ENCODE peak calls at places on chromosomes 11 and 22, in four cellular contexts. M is NCI-H1436, G is choroid plexus epithelial cell, K is T-helper 1 cell. I is an unnamed sample.

GRCh38 chr11:15897211-15897960 is 459.0 kb downstream of the SOX6 start:
- DNase-seq in M (no peak), G (peak), K (no peak), I (no peak)

GRCh38 chr11:58675344-58676155 is 53.1 kb downstream of the CNTF start:
- DNase-seq in M (peak), G (peak), K (peak), I (peak)

GRCh38 chr11:64538501-64538951 is 52.5 kb upstream of the SLC22A12 start:
- DNase-seq in M (no peak), G (no peak), K (no peak), I (no peak)

GRCh38 chr11:6745018-6745417 is 26.8 kb downstream of the OR2AG2 start:
- DNase-seq in M (no peak), G (no peak), K (no peak), I (no peak)

GRCh38 chr11:47667135-47667534 is 24.8 kb upstream of the MTCH2 start:
- DNase-seq in M (no peak), G (no peak), K (no peak), I (no peak)

GRCh38 chr11:33692013-33692504 is 8.6 kb downstream of the C11orf91 start:
- DNase-seq in M (no peak), G (peak), K (no peak), I (no peak)

GRCh38 chr11:75582935-75583709 is 21.1 kb downstream of the SERPINH1 start:
- DNase-seq in M (peak), G (peak), K (peak), I (peak)

GRCh38 chr11:17531818-17532131 is 12.4 kb downstream of the USH1C start:
- DNase-seq in M (no peak), G (peak), K (no peak), I (no peak)

GRCh38 chr11:45652781-45653180 is 12.6 kb downstream of the CHST1 start:
- DNase-seq in M (no peak), G (peak), K (no peak), I (no peak)

GRCh38 chr11:130166457-130166784 is 6.8 kb downstream of the ST14 start:
- DNase-seq in M (no peak), G (peak), K (no peak), I (no peak)

GRCh38 chr11:18706330-18707243 is 8.0 kb downstream of the TMEM86A start:
- DNase-seq in M (no peak), G (peak), K (no peak), I (peak)

GRCh38 chr11:12184696-12185095 is 74.3 kb downstream of the MICAL2 start:
- DNase-seq in M (no peak), G (peak), K (no peak), I (no peak)

GRCh38 chr11:11446562-11446961 is 93.5 kb upstream of the CSNK2A3 start:
- DNase-seq in M (no peak), G (no peak), K (no peak), I (no peak)

GRCh38 chr22:29733362-29734322 is 13.8 kb downstream of the CABP7 start:
- DNase-seq in M (peak), G (no peak), K (no peak), I (no peak)